ENCODE peak calls at places on chromosomes 1 and 21, in four cellular contexts. Z, T, A and L are unnamed samples.

GRCh38 chr1:115322631-115323030 is 15.4 kb downstream of the NGF start:
- DNase-seq in Z (no peak), T (no peak), A (no peak), L (no peak)

GRCh38 chr1:237042467-237042891 is 495 bp downstream of the RYR2 start:
- DNase-seq in Z (no peak), T (peak; percentile 16), A (peak; percentile 66), L (no peak)

GRCh38 chr1:156615946-156616345 is 3.3 kb upstream of the HAPLN2 start:
- DNase-seq in Z (no peak), T (no peak), A (no peak), L (no peak)

GRCh38 chr1:174398246-174398645 is 49.5 kb upstream of the GPR52 start:
- DNase-seq in Z (no peak), T (no peak), A (no peak), L (no peak)

GRCh38 chr1:53390261-53390660 is 62.4 kb upstream of the LRP8 start:
- DNase-seq in Z (no peak), T (no peak), A (no peak), L (no peak)

GRCh38 chr1:181768216-181768929 is 285.1 kb downstream of the CACNA1E start:
- DNase-seq in Z (peak; percentile 94), T (no peak), A (no peak), L (peak; percentile 99)

GRCh38 chr1:81662913-81663526 is 137.7 kb upstream of the ADGRL2 start:
- DNase-seq in Z (no peak), T (no peak), A (no peak), L (no peak)

GRCh38 chr1:42937141-42937696 is 21.4 kb downstream of the SLC2A1 start:
- DNase-seq in Z (peak; percentile 95), T (no peak), A (no peak), L (peak; percentile 98)

GRCh38 chr1:72229893-72230292 is 52.4 kb downstream of the NEGR1 start:
- DNase-seq in Z (no peak), T (no peak), A (no peak), L (peak; percentile 39)

GRCh38 chr1:223346311-223346710 is 17.7 kb downstream of the SUSD4 start:
- DNase-seq in Z (no peak), T (no peak), A (no peak), L (no peak)

GRCh38 chr21:44778499-44778911 is 23.1 kb downstream of the UBE2G2 start:
- DNase-seq in Z (no peak), T (peak; percentile 55), A (no peak), L (no peak)

GRCh38 chr1:87336623-87337067 is 8.0 kb downstream of the LMO4 start:
- DNase-seq in Z (no peak), T (no peak), A (no peak), L (no peak)

GRCh38 chr1:111191496-111191895 is 8.9 kb downstream of the DENND2D start:
- DNase-seq in Z (no peak), T (no peak), A (no peak), L (peak; percentile 57)

GRCh38 chr1:180927841-180928240 is 15.1 kb downstream of the KIAA1614 start:
- DNase-seq in Z (no peak), T (no peak), A (no peak), L (no peak)

DNA sequence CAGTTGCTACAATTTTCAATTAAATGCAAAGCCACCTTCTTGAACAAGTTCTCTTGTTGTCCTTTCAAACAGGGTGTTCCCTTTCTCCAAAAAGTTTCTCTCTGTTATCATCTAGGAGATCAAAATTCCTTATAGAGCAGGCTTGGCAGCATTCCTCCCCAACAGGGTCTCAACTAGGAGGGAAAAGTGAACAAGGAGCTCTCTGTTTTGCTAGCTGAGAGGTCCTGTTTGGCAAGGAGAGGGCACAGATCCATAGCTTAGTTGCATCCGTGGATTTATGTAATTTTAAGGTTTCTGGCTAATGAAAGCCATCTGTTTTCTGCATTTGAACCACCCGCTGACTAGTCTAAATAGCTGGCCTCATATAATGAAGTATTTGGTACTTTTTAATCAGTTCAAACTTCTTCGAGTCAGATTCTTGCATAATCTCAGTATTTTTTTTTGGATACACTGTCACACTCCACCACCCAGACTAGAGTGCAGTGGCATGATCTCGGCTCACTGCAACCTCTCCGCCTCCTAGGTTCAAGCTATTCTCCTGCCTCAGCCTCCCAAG is 54.0 kb downstream of the APP start:
- DNase-seq in Z (peak; percentile 59), T (peak; percentile 14), A (no peak), L (no peak)
- H3K4me3 ChIP-seq in Z (no peak overlapping the region), T (no peak overlapping the region), A (no peak overlapping the region), L (no peak overlapping the region)

GRCh38 chr1:201726700-201727099 is 102.3 kb upstream of the IPO9 start:
- DNase-seq in Z (no peak), T (no peak), A (no peak), L (no peak)

GRCh38 chr1:201721131-201722049 is 107.6 kb upstream of the IPO9 start:
- DNase-seq in Z (no peak), T (peak; percentile 68), A (peak; percentile 47), L (no peak)

GRCh38 chr1:201720522-201720844 is 108.5 kb upstream of the IPO9 start:
- DNase-seq in Z (no peak), T (no peak), A (no peak), L (no peak)

GRCh38 chr1:201724760-201725105 is 104.2 kb upstream of the IPO9 start:
- DNase-seq in Z (no peak), T (peak; percentile 32), A (no peak), L (no peak)

GRCh38 chr1:201724039-201724759 is 104.8 kb upstream of the IPO9 start:
- DNase-seq in Z (no peak), T (no peak), A (no peak), L (no peak)
- H3K36me3 ChIP-seq in Z (no peaks in the 10 kb centered on the region), T (no peaks in the 10 kb centered on the region), A (no peaks in the 10 kb centered on the region), L (no peaks in the 10 kb centered on the region)

GRCh38 chr1:206931709-206932108 is 10.0 kb upstream of the FCMR start:
- DNase-seq in Z (no peak), T (no peak), A (no peak), L (no peak)
- TF ChIP-seq CTCF in Z (peak; percentile 7), T (no peak), A (no peak), L (no peak)

GRCh38 chr1:1630191-1630964 is 1.6 kb upstream of the MMP23B start:
- DNase-seq in Z (no peak), T (peak; percentile 81), A (peak; percentile 90), L (peak; percentile 49)

GRCh38 chr1:1631793-1632420 is at the start of gene MMP23B:
- DNase-seq in Z (no peak), T (peak; percentile 68), A (peak; percentile 72), L (no peak)

GRCh38 chr1:1629430-1630190 is 2.4 kb upstream of the MMP23B start:
- DNase-seq in Z (no peak), T (no peak), A (peak; percentile 79), L (no peak)

GRCh38 chr1:1628656-1629429 is 3.1 kb upstream of the MMP23B start:
- DNase-seq in Z (no peak), T (no peak), A (peak; percentile 51), L (no peak)

GRCh38 chr1:1630965-1631792 is 794 bp upstream of the MMP23B start:
- DNase-seq in Z (no peak), T (peak; percentile 65), A (peak; percentile 87), L (no peak)
- H3K4me3 ChIP-seq in Z (no peak overlapping the region), T (no peak overlapping the region), A (peak overlapping the region; percentile 39), L (no peak overlapping the region)

DNA sequence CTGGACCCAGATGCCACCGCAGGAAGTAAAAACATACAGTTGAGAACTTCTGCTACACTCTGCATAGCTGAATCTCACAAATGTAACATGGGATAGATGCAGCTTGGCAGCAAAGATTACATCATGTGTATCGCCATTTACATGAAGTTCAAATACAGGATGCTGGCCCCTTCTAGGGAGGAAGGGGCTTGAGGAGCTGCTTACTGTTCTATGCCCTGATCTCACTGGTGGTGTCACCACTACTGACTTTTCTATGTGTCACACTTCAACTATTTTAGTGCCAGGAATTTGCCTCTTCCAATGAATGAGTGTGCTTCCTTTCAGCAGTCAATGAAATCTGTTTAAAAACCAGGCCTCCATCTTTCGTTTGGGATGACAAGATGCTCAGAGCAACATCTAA is 31.1 kb downstream of the MRAP start:
- DNase-seq in Z (no peak), T (no peak), A (no peak), L (peak; percentile 4)
- H3K36me3 ChIP-seq in Z (peaks cover 46% of the 10 kb centered on the region), T (no peaks in the 10 kb centered on the region), A (peaks cover 15% of the 10 kb centered on the region), L (peaks cover 20% of the 10 kb centered on the region)

GRCh38 chr1:231233735-231234417 is 7.1 kb upstream of the GNPAT start:
- DNase-seq in Z (no peak), T (peak; percentile 72), A (no peak), L (peak; percentile 6)
- TF ChIP-seq CTCF in Z (no peak), T (no peak), A (no peak), L (no peak)

DNA sequence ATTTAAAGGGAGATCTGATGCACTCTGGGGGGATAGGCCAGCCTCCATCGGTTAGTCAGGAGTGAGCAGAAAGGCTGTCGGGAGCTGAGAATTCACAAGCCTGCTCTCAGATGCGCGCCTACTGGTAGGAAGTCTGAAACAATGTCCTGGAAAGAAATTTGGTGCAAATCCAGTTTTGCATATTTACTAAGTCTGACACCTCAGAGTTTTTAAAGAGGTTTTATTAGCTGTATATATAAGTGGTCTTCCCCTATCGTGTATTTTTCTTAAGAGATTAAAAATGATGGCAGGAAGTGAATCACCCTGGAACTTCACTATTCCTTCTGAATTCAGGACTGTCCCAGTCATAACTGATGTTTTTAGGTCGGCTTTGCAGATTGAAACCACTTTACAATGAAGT is 99.8 kb upstream of the C1orf105 start:
- DNase-seq in Z (no peak), T (no peak), A (no peak), L (no peak)
- H3K4me3 ChIP-seq in Z (no peak overlapping the region), T (no peak overlapping the region), A (no peak overlapping the region), L (no peak overlapping the region)